ENCODE peak calls at places on chromosomes 1 and 21, in four cellular contexts. X is K562, V is WTC11, Z is SK-N-SH. B is an unnamed sample.

GRCh38 chr1:212070720-212071302 is 35.3 kb downstream of the DTL start:
- DNase-seq in Z (peak; percentile 15), V (no peak), X (no peak), B (no peak)

GRCh38 chr1:50959303-50959912 is 659 bp downstream of the FAF1 start:
- DNase-seq in Z (peak; percentile 41), X (peak; percentile 42), V (no peak), B (no peak)

GRCh38 chr1:25503551-25504426 is 39.6 kb upstream of the LDLRAP1 start:
- DNase-seq in X (no peak), Z (peak; percentile 63), V (peak; percentile 83), B (peak; percentile 68)

GRCh38 chr21:33640697-33641338 is 723 bp downstream of the CRYZL1 start:
- DNase-seq in Z (peak; percentile 33), V (no peak), X (no peak), B (no peak)

GRCh38 chr1:119453021-119453420 is 38.1 kb downstream of the HSD3B2 start:
- DNase-seq in V (no peak), X (no peak), Z (no peak), B (no peak)

GRCh38 chr1:235227414-235227813 is 66.4 kb upstream of the RBM34 start:
- DNase-seq in V (no peak), X (no peak), Z (no peak), B (no peak)

GRCh38 chr1:217088521-217089221 is 365.4 kb upstream of the ESRRG start:
- DNase-seq in Z (peak; percentile 27), V (no peak), X (no peak), B (peak; percentile 54)

GRCh38 chr1:240539700-240540414 is 72.1 kb downstream of the GREM2 start:
- DNase-seq in X (no peak), Z (no peak), V (no peak), B (no peak)

GRCh38 chr1:64302971-64303370 is 99.5 kb downstream of the UBE2U start:
- DNase-seq in Z (no peak), V (no peak), X (no peak), B (no peak)

GRCh38 chr1:17251699-17252376 is 2.9 kb downstream of the PADI3 start:
- DNase-seq in V (no peak), Z (no peak), X (no peak), B (no peak)

GRCh38 chr1:227880342-227880924 is 65.0 kb downstream of the PRSS38 start:
- DNase-seq in X (no peak), V (no peak), Z (no peak), B (no peak)

GRCh38 chr1:1083181-1084027 is 9.3 kb upstream of the RNF223 start:
- DNase-seq in X (no peak), V (no peak), Z (no peak), B (no peak)

GRCh38 chr1:18941221-18942141 is 15.0 kb downstream of the IFFO2 start:
- DNase-seq in Z (no peak), X (no peak), V (no peak), B (no peak)

GRCh38 chr1:165807613-165808012 is 19.8 kb upstream of the UCK2 start:
- DNase-seq in V (no peak), Z (no peak), X (no peak), B (no peak)

GRCh38 chr1:206002833-206003532 is at the start of gene RAB7B:
- DNase-seq in V (no peak), X (no peak), Z (no peak), B (no peak)

GRCh38 chr1:222307621-222308020 is 240.3 kb downstream of the HHIPL2 start:
- DNase-seq in X (no peak), Z (no peak), V (no peak), B (no peak)
- TF ChIP-seq TEAD4 in X (no peak), Z (no peak), V (no peak), B (no peak)

DNA sequence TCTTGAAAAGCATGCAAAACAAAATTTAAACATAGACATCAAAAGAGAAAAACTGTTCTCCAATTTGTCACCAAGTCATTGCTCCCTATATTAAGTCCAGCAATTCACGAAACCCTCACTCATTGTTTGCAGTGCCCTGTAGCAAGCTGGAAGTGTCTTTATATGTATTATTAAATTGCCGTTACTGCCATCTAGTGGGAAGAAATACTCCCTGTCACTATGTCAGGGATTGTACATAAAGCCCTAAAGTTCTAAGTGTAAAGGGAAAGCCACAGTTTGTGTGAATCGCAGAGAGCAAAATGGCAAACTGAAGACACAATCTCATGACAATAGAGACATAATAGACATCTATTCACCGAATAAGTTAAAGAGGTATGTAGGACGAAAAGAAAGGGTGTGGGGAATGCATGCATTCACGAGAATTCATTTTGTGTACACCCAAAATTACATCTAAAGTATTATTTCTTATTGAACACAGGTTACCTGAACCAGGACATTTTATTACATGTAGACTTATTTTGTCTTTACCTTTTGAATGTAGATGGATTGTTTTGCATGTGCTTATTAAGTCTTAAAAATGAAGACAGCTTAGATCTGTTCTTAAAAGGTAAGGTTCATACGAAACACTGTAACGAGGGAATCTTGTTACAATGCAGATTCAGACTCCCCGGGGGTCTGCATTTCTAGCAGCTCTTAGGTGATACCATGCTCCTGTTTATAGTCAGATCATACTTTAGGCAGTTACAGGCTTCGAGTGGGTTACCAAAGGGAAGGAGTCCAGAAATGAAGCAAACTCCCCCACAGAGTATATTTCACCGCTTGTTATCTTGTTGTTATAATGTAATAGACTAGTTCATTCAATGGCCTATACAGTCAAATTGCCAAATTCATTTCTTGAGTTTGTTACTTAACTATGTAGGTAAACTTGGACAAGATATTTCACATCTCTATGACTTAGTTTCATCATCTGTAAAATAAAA is 600.8 kb downstream of the USP25 start:
- DNase-seq in Z (peak; percentile 39), X (no peak), V (peak; percentile 16), B (no peak)
- TF ChIP-seq TEAD4 in Z (no peak), X (no peak), V (no peak), B (no peak)

DNA sequence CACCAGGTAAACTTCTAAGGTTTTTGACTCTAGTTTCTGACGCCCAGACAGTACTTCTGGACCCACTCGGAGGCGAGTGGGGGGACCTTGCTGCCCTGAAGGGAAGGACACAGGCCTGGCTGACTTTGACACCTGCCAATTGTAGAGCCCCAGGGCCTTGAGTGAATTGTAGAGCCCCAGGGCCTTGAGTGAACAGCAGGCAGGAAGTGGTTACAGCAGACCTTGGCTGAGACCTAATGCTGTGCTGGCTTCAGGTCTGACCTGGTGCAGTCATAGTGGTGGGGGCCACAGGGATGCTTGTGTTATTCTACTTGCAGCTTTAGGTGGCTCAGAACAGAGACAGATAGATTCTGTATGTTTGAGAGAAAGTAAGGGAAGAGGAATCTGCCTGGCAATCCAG is 344.3 kb downstream of the DUSP10 start:
- DNase-seq in Z (no peak), V (no peak), X (no peak), B (no peak)
- TF ChIP-seq TEAD4 in Z (no peak), V (no peak), X (no peak), B (no peak)

GRCh38 chr1:183106746-183107145 is 79.3 kb upstream of the LAMC2 start:
- DNase-seq in X (no peak), V (no peak), Z (no peak), B (no peak)
- TF ChIP-seq TEAD4 in X (no peak), V (no peak), Z (no peak), B (no peak)

GRCh38 chr1:180802849-180803248 is 109.8 kb upstream of the KIAA1614 start:
- DNase-seq in Z (no peak), V (no peak), X (no peak), B (no peak)
- TF ChIP-seq TEAD4 in Z (no peak), V (no peak), X (no peak), B (no peak)

DNA sequence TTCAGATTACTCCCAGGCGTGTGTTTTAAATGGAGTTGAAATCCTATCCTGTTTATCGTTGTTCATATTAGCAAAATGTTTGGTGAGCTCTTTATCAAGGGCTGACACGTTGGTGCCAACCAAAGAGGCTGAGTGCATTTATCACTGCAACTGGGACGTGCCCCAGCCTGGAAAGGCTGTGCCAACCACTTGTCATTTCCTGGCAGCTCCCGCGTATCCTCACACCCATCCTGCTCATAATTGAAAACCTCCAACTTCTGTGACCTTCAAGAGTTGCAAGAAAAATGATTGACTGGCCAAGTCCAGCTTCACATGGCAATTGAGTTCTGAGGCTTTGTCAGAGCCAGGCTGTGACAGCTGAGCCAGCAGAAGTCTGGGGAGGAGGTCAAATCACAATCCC is 43.7 kb upstream of the KCNA3 start:
- DNase-seq in V (no peak), X (no peak), Z (no peak), B (no peak)
- TF ChIP-seq TEAD4 in V (no peak), X (no peak), Z (no peak), B (no peak)

GRCh38 chr1:177849588-177849987 is 120.3 kb downstream of the SEC16B start:
- DNase-seq in Z (no peak), X (no peak), V (no peak), B (no peak)
- TF ChIP-seq TEAD4 in Z (no peak), X (no peak), V (no peak), B (no peak)

GRCh38 chr1:167158813-167159275 is 61.8 kb upstream of the POU2F1 start:
- DNase-seq in Z (no peak), X (no peak), V (no peak), B (no peak)
- TF ChIP-seq TEAD4 in Z (no peak), X (no peak), V (no peak), B (no peak)

GRCh38 chr1:155131285-155131684 is 3.6 kb downstream of the EFNA1 start:
- DNase-seq in Z (no peak), X (peak; percentile 1), V (no peak), B (no peak)
- TF ChIP-seq TEAD4 in Z (no peak), X (no peak), V (no peak), B (no peak)

B was measured in H1.